ENCODE peak calls at places on chromosomes 16 and 17, in four cellular contexts. F is testis, Q is GM12865, P is BJ. K is an unnamed sample.

GRCh38 chr17:73234746-73235145 is 26.9 kb downstream of the CPSF4L start:
- DNase-seq in F (no peak), Q (no peak), P (no peak), K (no peak)

GRCh38 chr16:17238285-17239028 is 232.3 kb downstream of the XYLT1 start:
- DNase-seq in F (no peak), Q (peak), P (no peak), K (peak)

GRCh38 chr17:80107231-80108021 is 6.0 kb downstream of the GAA start:
- DNase-seq in F (no peak), Q (no peak), P (no peak), K (no peak)

GRCh38 chr17:57739402-57740224 is 5.5 kb downstream of the CCDC182 start:
- DNase-seq in F (no peak), Q (peak), P (no peak), K (peak)

GRCh38 chr16:70754874-70755600 is 45.9 kb downstream of the VAC14 start:
- DNase-seq in F (no peak), Q (no peak), P (no peak), K (no peak)

GRCh38 chr16:89700649-89701424 is 668 bp downstream of the SPATA2L start:
- DNase-seq in F (peak), Q (peak), P (no peak), K (peak)

GRCh38 chr16:56013962-56014552 is 138.9 kb upstream of the CES5A start:
- DNase-seq in F (peak), Q (peak), P (no peak), K (no peak)

GRCh38 chr17:35540589-35541404 is 3.3 kb upstream of the SLFN12L start:
- DNase-seq in F (peak), Q (peak), P (no peak), K (no peak)

GRCh38 chr16:15559176-15559575 is 83.8 kb downstream of the MARF1 start:
- DNase-seq in F (no peak), Q (no peak), P (no peak), K (no peak)

GRCh38 chr17:82101767-82102679 is 4.0 kb upstream of the FASN start:
- DNase-seq in F (no peak), Q (no peak), P (no peak), K (no peak)

GRCh38 chr17:66737524-66737923 is 97.4 kb upstream of the CACNG5 start:
- DNase-seq in F (peak), Q (no peak), P (peak), K (no peak)

GRCh38 chr17:50177983-50178834 is 12.4 kb downstream of the SGCA start:
- DNase-seq in F (peak), Q (peak), P (peak), K (peak)

GRCh38 chr17:17837966-17838962 is 1.5 kb upstream of the SREBF1 start:
- DNase-seq in F (peak), Q (no peak), P (no peak), K (no peak)

GRCh38 chr16:13835357-13835756 is 84.6 kb upstream of the ERCC4 start:
- DNase-seq in F (no peak), Q (peak), P (no peak), K (no peak)

GRCh38 chr17:11986179-11986938 is 10.9 kb downstream of the ZNF18 start:
- DNase-seq in F (peak), Q (no peak), P (no peak), K (no peak)

GRCh38 chr16:25155553-25156460 is 44.3 kb downstream of the LCMT1 start:
- DNase-seq in F (no peak), Q (no peak), P (no peak), K (no peak)

GRCh38 chr17:39669897-39670735 is 1.9 kb downstream of the PNMT start:
- DNase-seq in F (no peak), Q (no peak), P (no peak), K (no peak)

GRCh38 chr16:77403732-77404131 is 31.1 kb downstream of the ADAMTS18 start:
- DNase-seq in F (no peak), Q (no peak), P (no peak), K (no peak)

GRCh38 chr16:13421726-13422125 is 498.2 kb upstream of the ERCC4 start:
- DNase-seq in F (no peak), Q (no peak), P (no peak), K (no peak)

GRCh38 chr17:30207655-30208054 is 27.8 kb downstream of the SLC6A4 start:
- DNase-seq in F (no peak), Q (no peak), P (no peak), K (no peak)

GRCh38 chr17:77291591-77292386 is 151.0 kb downstream of the SEC14L1 start:
- DNase-seq in F (no peak), Q (no peak), P (no peak), K (no peak)

GRCh38 chr17:48429638-48430586 is at the start of gene SKAP1:
- DNase-seq in F (no peak), Q (peak), P (no peak), K (peak)

GRCh38 chr17:76922967-76923366 is 54.8 kb downstream of the MGAT5B start:
- DNase-seq in F (no peak), Q (no peak), P (no peak), K (no peak)

GRCh38 chr17:296906-297690 is 55.5 kb downstream of the RPH3AL start:
- DNase-seq in F (no peak), Q (no peak), P (no peak), K (no peak)

GRCh38 chr16:81437860-81438259 is 6.7 kb upstream of the CMIP start:
- DNase-seq in F (no peak), Q (no peak), P (no peak), K (no peak)

GRCh38 chr17:42118126-42118510 is 3.0 kb downstream of the KAT2A start:
- DNase-seq in F (no peak), Q (no peak), P (no peak), K (no peak)

GRCh38 chr17:42116705-42117396 is 4.3 kb downstream of the KAT2A start:
- DNase-seq in F (peak), Q (peak), P (peak), K (peak)

GRCh38 chr17:42119301-42119700 is 1.9 kb downstream of the KAT2A start:
- DNase-seq in F (no peak), Q (no peak), P (no peak), K (no peak)

GRCh38 chr17:42117397-42118125 is 3.6 kb downstream of the KAT2A start:
- DNase-seq in F (no peak), Q (no peak), P (no peak), K (no peak)

GRCh38 chr17:42118545-42118944 is 2.6 kb downstream of the KAT2A start:
- DNase-seq in F (no peak), Q (peak), P (no peak), K (peak)
- TF ChIP-seq CTCF in F (peak), Q (peak), P (peak), K (peak)

GRCh38 chr17:1999557-2000251 is 25.4 kb downstream of the RTN4RL1 start:
- DNase-seq in F (peak), Q (no peak), P (no peak), K (no peak)

GRCh38 chr17:1996243-1997145 is 28.6 kb downstream of the RTN4RL1 start:
- DNase-seq in F (no peak), Q (no peak), P (no peak), K (no peak)

GRCh38 chr17:1998426-1998784 is 26.7 kb downstream of the RTN4RL1 start:
- DNase-seq in F (no peak), Q (no peak), P (no peak), K (no peak)

GRCh38 chr17:1997146-1997586 is 28.0 kb downstream of the RTN4RL1 start:
- DNase-seq in F (no peak), Q (no peak), P (no peak), K (no peak)

DNA sequence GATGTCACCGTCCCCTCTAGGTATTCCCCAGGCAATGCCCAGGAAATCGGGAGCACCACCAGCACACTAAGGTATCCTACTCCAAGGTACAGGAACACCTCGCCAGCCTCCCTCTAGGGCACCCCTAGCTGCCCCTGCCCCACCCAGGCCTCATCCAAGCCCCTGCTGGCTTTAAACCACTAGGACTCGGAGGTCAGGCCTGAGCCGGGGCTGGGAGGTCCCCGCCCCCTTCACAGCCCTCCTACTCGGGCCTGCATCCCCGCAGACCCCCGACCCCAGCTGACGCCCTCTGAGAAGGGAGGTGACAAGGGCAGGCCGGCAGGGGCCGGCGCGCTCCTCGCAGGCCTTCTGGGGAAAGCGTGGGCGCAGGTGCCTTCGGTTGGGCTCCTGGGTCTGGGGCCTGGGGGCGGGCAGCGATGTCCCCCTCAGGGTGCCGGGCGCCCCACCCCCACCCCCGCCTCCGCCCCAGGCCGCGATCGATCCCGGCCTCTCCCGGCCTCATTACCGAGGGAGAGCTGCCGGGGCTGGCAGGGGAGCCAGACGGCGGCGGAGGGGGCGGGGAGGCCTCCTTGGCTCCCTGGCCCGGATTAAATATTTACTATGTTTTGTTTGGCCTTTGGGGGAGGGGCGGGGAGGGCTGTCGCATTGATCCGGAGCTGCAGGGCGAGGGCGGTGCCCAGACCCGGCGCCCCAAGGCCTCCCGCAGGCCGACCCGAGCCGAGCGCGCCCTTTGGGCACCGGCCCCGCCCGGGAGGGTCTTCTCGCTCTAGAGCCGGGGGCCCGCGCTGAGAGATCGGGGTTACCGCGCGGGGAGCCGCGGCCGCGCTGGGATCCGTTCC is 27.3 kb downstream of the RTN4RL1 start:
- DNase-seq in F (peak), Q (no peak), P (no peak), K (no peak)
- TF ChIP-seq CTCF in F (no peak), Q (no peak), P (no peak), K (no peak)

GRCh38 chr16:67169011-67169451 is 1.3 kb upstream of the NOL3 start:
- DNase-seq in F (no peak), Q (no peak), P (no peak), K (no peak)

GRCh38 chr16:67170948-67171649 is 761 bp downstream of the NOL3 start:
- DNase-seq in F (no peak), Q (no peak), P (no peak), K (no peak)

GRCh38 chr16:67170168-67170947 is at the start of gene NOL3:
- DNase-seq in F (peak), Q (peak), P (no peak), K (peak)

GRCh38 chr16:67167588-67167987 is 2.8 kb upstream of the NOL3 start:
- DNase-seq in F (no peak), Q (no peak), P (no peak), K (no peak)

DNA sequence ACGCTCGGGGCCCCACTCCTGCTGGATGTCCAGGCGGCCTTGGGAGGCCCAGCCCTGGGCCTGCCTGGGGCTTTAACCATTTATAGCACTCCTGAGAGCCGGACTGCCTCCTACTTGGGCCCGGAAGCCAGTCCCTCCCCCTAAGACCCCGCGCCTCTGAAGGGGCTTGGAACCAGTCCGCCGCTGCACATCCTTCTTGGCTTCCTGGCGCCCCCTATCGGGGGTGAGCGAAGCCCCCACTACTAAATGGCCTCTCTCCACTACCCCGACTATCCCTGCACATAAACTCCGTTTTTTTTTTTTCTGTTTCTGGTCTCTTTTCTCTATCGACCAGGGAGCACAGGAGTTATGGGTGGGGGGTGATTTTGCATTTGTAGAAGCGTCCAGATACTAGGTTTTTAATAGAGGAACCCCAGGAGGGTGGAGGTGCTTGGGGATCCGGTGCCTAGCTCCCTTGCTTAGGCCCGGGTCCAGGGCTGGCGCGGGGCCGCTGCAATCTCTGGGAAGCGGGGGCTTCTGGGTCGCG is 633 bp upstream of the NOL3 start:
- DNase-seq in F (peak), Q (peak), P (no peak), K (no peak)
- TF ChIP-seq CTCF in F (peak), Q (peak), P (peak), K (peak)

GRCh38 chr16:31134625-31135534 is 647 bp downstream of the PRSS8 start:
- DNase-seq in F (no peak), Q (no peak), P (no peak), K (no peak)
- TF ChIP-seq CTCF in F (no peak), Q (no peak), P (no peak), K (no peak)

DNA sequence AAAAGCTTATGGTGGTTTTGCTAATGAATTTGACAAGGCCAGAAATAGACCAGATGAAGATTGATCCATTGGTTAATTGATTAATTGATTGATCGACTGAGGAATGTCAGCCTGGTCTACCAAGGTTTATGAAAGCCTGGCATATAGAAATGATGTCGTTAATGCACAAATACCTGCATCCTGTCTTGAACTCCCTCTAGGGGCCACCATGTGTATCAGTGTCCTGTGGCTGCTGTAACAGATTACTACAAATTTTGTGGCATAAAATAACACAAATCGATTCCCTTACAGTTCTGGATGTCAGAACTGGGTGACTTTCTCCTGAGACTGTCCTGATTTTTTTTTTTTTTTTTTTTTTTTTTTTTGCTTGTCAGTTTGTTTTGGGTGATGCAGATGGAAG is 553.2 kb downstream of the MAF start:
- DNase-seq in F (no peak), Q (peak), P (no peak), K (no peak)
- TF ChIP-seq CTCF in F (peak), Q (peak), P (no peak), K (peak)

GRCh38 chr16:8936421-8936820 is 27.3 kb downstream of the USP7 start:
- DNase-seq in F (peak), Q (peak), P (no peak), K (peak)

GRCh38 chr16:8934601-8935000 is 29.1 kb downstream of the USP7 start:
- DNase-seq in F (no peak), Q (no peak), P (no peak), K (no peak)

GRCh38 chr16:8931864-8932263 is 31.8 kb downstream of the USP7 start:
- DNase-seq in F (peak), Q (peak), P (no peak), K (no peak)

GRCh38 chr16:8937803-8938202 is 25.9 kb downstream of the USP7 start:
- DNase-seq in F (no peak), Q (no peak), P (no peak), K (no peak)

GRCh38 chr16:8935989-8936388 is 27.7 kb downstream of the USP7 start:
- DNase-seq in F (no peak), Q (peak), P (no peak), K (no peak)
- TF ChIP-seq CTCF in F (no peak), Q (peak), P (peak), K (peak)

GRCh38 chr16:813204-813915 is 12.8 kb upstream of the GNG13 start:
- DNase-seq in F (peak), Q (peak), P (no peak), K (peak)
- TF ChIP-seq CTCF in F (peak), Q (peak), P (peak), K (peak)

GRCh38 chr16:49183911-49184310 is 97.7 kb downstream of the CBLN1 start:
- DNase-seq in F (peak), Q (peak), P (no peak), K (no peak)
- TF ChIP-seq CTCF in F (peak), Q (peak), P (peak), K (peak)

GRCh38 chr16:4160663-4161436 is 44.6 kb upstream of the ADCY9 start:
- DNase-seq in F (no peak), Q (no peak), P (no peak), K (no peak)
- TF ChIP-seq CTCF in F (no peak), Q (no peak), P (no peak), K (no peak)

DNA sequence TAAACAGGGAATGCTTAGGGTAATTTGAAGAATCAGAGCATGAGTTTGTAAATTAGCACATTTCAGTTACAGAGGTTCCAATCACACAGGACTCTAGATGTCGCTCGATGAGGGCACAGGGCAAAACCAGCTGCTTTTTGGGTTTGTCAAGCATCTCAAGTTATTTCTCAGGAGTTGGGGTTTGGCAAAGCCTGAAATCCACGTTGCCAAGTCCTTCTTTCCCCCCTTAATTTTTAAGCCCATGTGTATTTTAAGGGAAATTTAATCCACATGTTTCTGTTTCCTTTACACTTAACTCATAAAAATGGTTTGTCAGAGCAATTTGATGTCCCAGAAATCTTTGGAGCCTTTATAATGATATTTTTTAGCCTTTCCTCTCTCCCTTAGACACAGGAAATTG is 146.9 kb downstream of the ANKFN1 start:
- DNase-seq in F (no peak), Q (no peak), P (no peak), K (no peak)
- TF ChIP-seq CTCF in F (no peak), Q (no peak), P (no peak), K (no peak)